ENCODE peak calls at places on chromosome 1, in nine cellular contexts. I is epithelial cell of esophagus; C is nephron progenitor cell; T is uterus; M is endothelial cell of umbilical vein; H is PC-9; U is A549; D is tibial nerve; A is CD4-positive, alpha-beta T cell. B is an unnamed sample.

GRCh38 chr1:224427346-224427745 is 7.3 kb downstream of the WDR26 start:
- DNase-seq in H (no peak), U (no peak), C (no peak), M (peak; percentile 90), D (no peak), T (no peak), I (no peak), A (no peak), B (no peak)

GRCh38 chr1:114597949-114598348 is 16.5 kb upstream of the BCAS2 start:
- DNase-seq in I (no peak), C (no peak), H (no peak), M (no peak), A (no peak), T (no peak), D (no peak), U (no peak), B (no peak)

GRCh38 chr1:155947741-155948140 is 6.3 kb downstream of the RXFP4 start:
- DNase-seq in U (no peak), C (no peak), H (no peak), I (no peak), A (no peak), M (no peak), D (no peak), T (no peak), B (no peak)

GRCh38 chr1:97170296-97170695 is 448.7 kb downstream of the PTBP2 start:
- DNase-seq in M (no peak), H (no peak), I (no peak), C (no peak), D (no peak), A (no peak), U (no peak), T (no peak), B (no peak)

GRCh38 chr1:45815667-45816458 is 12.5 kb downstream of the MAST2 start:
- DNase-seq in A (no peak), T (no peak), I (peak; percentile 74), H (no peak), M (peak; percentile 61), C (no peak), D (no peak), U (no peak), B (no peak)

GRCh38 chr1:9657521-9658032 is 6.0 kb downstream of the PIK3CD start:
- DNase-seq in M (no peak), I (no peak), T (no peak), U (no peak), H (no peak), A (no peak), C (no peak), D (no peak), B (no peak)

GRCh38 chr1:180862305-180862704 is 50.4 kb upstream of the KIAA1614 start:
- DNase-seq in M (peak; percentile 26), T (no peak), C (no peak), I (no peak), D (no peak), A (no peak), U (no peak), H (no peak), B (no peak)

GRCh38 chr1:225182701-225183100 is 245.1 kb downstream of the LBR start:
- DNase-seq in H (no peak), T (no peak), M (no peak), A (no peak), D (no peak), C (no peak), U (no peak), I (no peak), B (no peak)

GRCh38 chr1:212689196-212689710 is 10.4 kb downstream of the BATF3 start:
- DNase-seq in A (no peak), H (no peak), M (no peak), U (no peak), I (no peak), C (no peak), D (no peak), T (no peak), B (peak; percentile 18)

GRCh38 chr1:2373551-2374259 is 17.6 kb downstream of the MORN1 start:
- DNase-seq in D (no peak), C (no peak), M (no peak), U (no peak), T (no peak), A (no peak), I (no peak), H (peak; percentile 29), B (no peak)

GRCh38 chr1:151370211-151370911 is 2.1 kb downstream of the SELENBP1 start:
- DNase-seq in D (no peak), T (peak; percentile 52), H (no peak), C (no peak), M (no peak), U (no peak), I (no peak), A (no peak), B (peak; percentile 60)

GRCh38 chr1:234969630-234970370 is 158.8 kb downstream of the TOMM20 start:
- DNase-seq in A (no peak), D (no peak), C (peak; percentile 80), T (peak; percentile 68), U (no peak), M (peak; percentile 61), I (peak; percentile 54), H (no peak), B (no peak)

GRCh38 chr1:65820983-65821382 is 28.3 kb downstream of the PDE4B start:
- DNase-seq in A (no peak), H (no peak), C (no peak), D (no peak), U (peak; percentile 1), I (peak; percentile 6), T (no peak), M (no peak), B (no peak)

GRCh38 chr1:211908453-211908852 is 77.9 kb upstream of the LPGAT1 start:
- DNase-seq in U (no peak), A (no peak), I (no peak), T (no peak), M (no peak), C (no peak), H (no peak), D (no peak), B (no peak)

GRCh38 chr1:55140546-55140983 is 74.6 kb downstream of the USP24 start:
- DNase-seq in H (peak; percentile 65), C (peak; percentile 53), D (peak; percentile 40), A (peak; percentile 26), T (peak; percentile 58), I (peak; percentile 81), M (peak; percentile 82), U (peak; percentile 75), B (peak; percentile 72)

GRCh38 chr1:78101514-78101913 is 55.7 kb downstream of the GIPC2 start:
- DNase-seq in T (no peak), D (no peak), H (no peak), M (peak; percentile 99), I (peak; percentile 68), U (peak; percentile 63), C (no peak), A (no peak), B (no peak)

GRCh38 chr1:39671433-39671792 is 494 bp downstream of the NT5C1A start:
- DNase-seq in M (no peak), C (peak; percentile 63), H (no peak), T (peak; percentile 55), D (no peak), U (no peak), I (no peak), A (no peak), B (no peak)

GRCh38 chr1:208036177-208036808 is 125.4 kb upstream of the CD34 start:
- DNase-seq in T (no peak), A (no peak), I (peak; percentile 34), H (no peak), M (no peak), D (no peak), U (peak; percentile 42), C (no peak), B (no peak)

GRCh38 chr1:182484067-182484466 is 34.1 kb downstream of the RGSL1 start:
- DNase-seq in U (no peak), M (no peak), T (no peak), C (no peak), I (no peak), D (no peak), H (no peak), A (no peak), B (no peak)

GRCh38 chr1:182488803-182489202 is 38.9 kb downstream of the RGSL1 start:
- DNase-seq in M (no peak), A (no peak), C (no peak), U (no peak), D (no peak), H (no peak), I (no peak), T (no peak), B (no peak)

GRCh38 chr1:182485861-182486260 is 35.9 kb downstream of the RGSL1 start:
- DNase-seq in C (no peak), T (no peak), U (no peak), I (no peak), H (no peak), A (no peak), D (no peak), M (no peak), B (no peak)

GRCh38 chr1:182484531-182485257 is 34.7 kb downstream of the RGSL1 start:
- DNase-seq in A (no peak), U (peak; percentile 11), T (no peak), M (no peak), D (no peak), C (peak; percentile 3), I (peak; percentile 27), H (no peak), B (no peak)
- TF ChIP-seq CTCF in A (no peak), U (no peak), T (no peak), M (no peak), D (no peak), C (no peak), I (peak; percentile 48), H (peak; percentile 55), B (no peak)

GRCh38 chr1:112700290-112701226 is 6.4 kb downstream of the RHOC start:
- DNase-seq in H (peak; percentile 84), U (peak; percentile 84), A (peak; percentile 59), D (peak; percentile 98), C (peak; percentile 85), T (peak; percentile 98), I (peak; percentile 90), M (peak; percentile 100), B (peak; percentile 99)
- TF ChIP-seq CTCF in H (no peak), U (no peak), A (no peak), D (peak; percentile 48), C (no peak), T (no peak), I (no peak), M (no peak), B (no peak)

GRCh38 chr1:66951513-66951912 is 26.7 kb downstream of the MIER1 start:
- DNase-seq in C (no peak), A (no peak), T (no peak), M (no peak), I (peak; percentile 76), U (no peak), H (no peak), D (no peak), B (no peak)

GRCh38 chr1:66957938-66958337 is 33.1 kb downstream of the MIER1 start:
- DNase-seq in C (no peak), D (no peak), H (no peak), M (no peak), I (no peak), T (no peak), A (no peak), U (no peak), B (no peak)

GRCh38 chr1:66954208-66954607 is 29.4 kb downstream of the MIER1 start:
- DNase-seq in T (no peak), D (no peak), M (no peak), C (no peak), U (no peak), A (no peak), I (no peak), H (no peak), B (no peak)
- TF ChIP-seq CTCF in T (no peak), D (no peak), M (no peak), C (no peak), U (no peak), A (no peak), I (no peak), H (no peak), B (no peak)

GRCh38 chr1:215888159-215888558 is 321.1 kb downstream of the KCTD3 start:
- DNase-seq in A (no peak), T (no peak), I (peak; percentile 4), C (no peak), H (no peak), U (peak; percentile 8), M (no peak), D (no peak), B (no peak)
- TF ChIP-seq CTCF in A (no peak), T (no peak), I (no peak), C (no peak), H (no peak), U (peak; percentile 13), M (no peak), D (no peak), B (no peak)